ENCODE peak calls at places on chromosomes 13 and 19, in five cellular contexts. Q is adipocyte, Z is BE2C, J is keratinocyte, I is neural progenitor cell. C is an unnamed sample.

GRCh38 chr19:18439910-18440237 is 1.9 kb upstream of the ISYNA1 start:
- DNase-seq in Z (no peak), J (no peak), Q (no peak), I (no peak), C (no peak)

GRCh38 chr13:41580345-41580744 is 123.0 kb downstream of the RGCC start:
- DNase-seq in Z (no peak), I (no peak), Q (no peak), J (no peak), C (no peak)

GRCh38 chr13:25249001-25249543 is 38.2 kb downstream of the MTMR6 start:
- DNase-seq in J (no peak), Z (no peak), Q (peak), I (peak), C (peak)

GRCh38 chr13:41645313-41645712 is 188.0 kb downstream of the RGCC start:
- DNase-seq in Q (peak), I (no peak), Z (no peak), J (no peak), C (no peak)

GRCh38 chr13:100440756-100441421 is 147.7 kb downstream of the GGACT start:
- DNase-seq in I (no peak), Z (no peak), Q (peak), J (no peak), C (no peak)

GRCh38 chr13:38348890-38349289 is 761 bp upstream of the UFM1 start:
- DNase-seq in I (no peak), J (no peak), Q (peak), Z (no peak), C (no peak)

GRCh38 chr13:31380728-31381127 is 181.0 kb downstream of the B3GLCT start:
- DNase-seq in Q (no peak), I (peak), J (no peak), Z (no peak), C (no peak)

GRCh38 chr19:687569-688166 is 7.6 kb downstream of the PRSS57 start:
- DNase-seq in Z (no peak), J (no peak), Q (no peak), I (no peak), C (no peak)

GRCh38 chr13:27556109-27556508 is 64.2 kb downstream of the LNX2 start:
- DNase-seq in I (no peak), Q (peak), J (no peak), Z (no peak), C (no peak)

GRCh38 chr19:11479470-11480080 is 1.3 kb downstream of the ELAVL3 start:
- DNase-seq in Z (peak), Q (peak), J (no peak), I (peak), C (peak)

GRCh38 chr19:5914946-5915781 is 1.1 kb downstream of the CAPS start:
- DNase-seq in Z (no peak), Q (no peak), J (no peak), I (no peak), C (no peak)

GRCh38 chr13:75876371-75877050 is 240.4 kb downstream of the LMO7 start:
- DNase-seq in J (peak), Q (peak), Z (peak), I (peak), C (peak)

GRCh38 chr19:56538761-56539263 is at the start of gene ZFP28:
- DNase-seq in J (peak), Z (peak), I (no peak), Q (no peak), C (peak)

GRCh38 chr19:30095171-30095570 is 153.1 kb downstream of the URI1 start:
- DNase-seq in J (no peak), Q (no peak), I (no peak), Z (no peak), C (no peak)

GRCh38 chr13:32804673-32805260 is 211.5 kb upstream of the KL start:
- DNase-seq in J (no peak), I (no peak), Q (peak), Z (no peak), C (no peak)

GRCh38 chr13:96243371-96243770 is 153.5 kb downstream of the HS6ST3 start:
- DNase-seq in Z (no peak), Q (no peak), I (no peak), J (no peak), C (no peak)

GRCh38 chr13:50123515-50123861 is 108.2 kb downstream of the KCNRG start:
- DNase-seq in I (no peak), Z (no peak), J (no peak), Q (no peak), C (no peak)

GRCh38 chr13:50122465-50122864 is 107.2 kb downstream of the KCNRG start:
- DNase-seq in Z (no peak), J (no peak), Q (no peak), I (peak), C (no peak)

GRCh38 chr13:50124536-50125305 is 109.5 kb downstream of the KCNRG start:
- DNase-seq in Q (peak), J (no peak), I (peak), Z (peak), C (no peak)

GRCh38 chr13:50123862-50124535 is 108.8 kb downstream of the KCNRG start:
- DNase-seq in Q (peak), J (peak), I (peak), Z (no peak), C (peak)

GRCh38 chr13:50123002-50123401 is 107.8 kb downstream of the KCNRG start:
- DNase-seq in Q (no peak), J (no peak), I (no peak), Z (no peak), C (no peak)
- H3K4me3 ChIP-seq in Q (peak), J (no peak), I (peak), Z (no peak), C (peak)

GRCh38 chr19:13017306-13018036 is 22.2 kb downstream of the NFIX start:
- DNase-seq in Z (no peak), Q (no peak), J (no peak), I (no peak), C (no peak)
- H3K4me3 ChIP-seq in Z (no peak), Q (peak), J (no peak), I (no peak), C (no peak)

DNA sequence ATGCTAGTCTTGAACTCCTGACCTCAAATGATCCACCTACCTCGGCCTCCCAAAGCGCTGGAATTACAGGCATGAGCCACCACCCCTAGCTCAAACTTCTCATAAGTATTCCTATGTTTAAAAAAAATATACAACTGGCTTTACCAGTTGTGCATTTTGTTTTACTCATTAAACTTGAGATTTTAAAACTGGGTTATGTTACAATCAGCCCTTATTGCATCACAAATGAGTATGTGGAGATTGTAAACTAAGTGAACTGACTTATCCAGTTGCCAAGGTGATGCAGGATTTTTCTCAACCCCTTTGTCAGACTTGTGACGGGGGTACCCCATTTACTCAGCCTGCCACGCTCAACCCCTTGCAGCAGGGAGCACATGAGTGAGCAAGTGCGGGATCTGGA is 14.4 kb upstream of the GTF2F2 start:
- DNase-seq in Z (no peak), J (no peak), Q (peak), I (no peak), C (no peak)
- H3K4me3 ChIP-seq in Z (no peak), J (no peak), Q (no peak), I (no peak), C (no peak)

DNA sequence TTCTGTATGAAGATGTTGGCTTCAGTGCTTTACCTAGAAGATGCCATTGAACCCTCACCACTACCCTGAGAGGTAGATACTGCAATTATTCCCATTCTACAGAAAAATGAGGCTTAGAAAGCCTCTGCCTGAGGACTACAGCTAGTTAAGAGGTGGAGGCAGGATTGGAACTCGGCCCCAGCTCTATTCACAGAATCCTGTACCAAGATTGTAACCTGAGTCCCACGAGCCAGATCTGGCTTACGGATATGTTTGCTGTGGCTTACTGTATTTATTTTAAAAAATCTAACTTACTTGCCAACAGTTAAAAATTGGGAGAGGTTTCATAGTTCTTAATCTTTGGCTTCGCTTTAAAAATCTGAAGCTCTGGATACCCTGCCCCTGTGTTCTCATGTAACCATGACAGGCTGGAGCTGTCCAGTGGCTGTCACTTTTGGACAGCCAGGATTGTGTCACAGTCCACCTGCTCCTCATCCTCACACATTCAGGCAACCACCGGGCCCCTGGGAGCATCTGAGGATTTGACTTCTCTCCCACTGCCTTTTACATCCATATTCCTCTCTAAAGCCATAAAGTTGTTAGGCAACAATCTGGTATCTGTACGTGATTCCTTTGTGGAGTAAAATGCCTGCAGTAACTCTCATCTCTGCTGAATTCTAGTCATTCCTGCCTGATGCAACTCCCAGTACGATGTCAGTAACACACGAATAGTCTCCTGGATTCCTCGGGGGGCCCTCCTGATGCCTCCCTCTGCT is 160.8 kb upstream of the SERP2 start:
- DNase-seq in Q (peak), Z (no peak), I (no peak), J (no peak), C (no peak)
- H3K4me3 ChIP-seq in Q (no peak), Z (no peak), I (no peak), J (no peak), C (no peak)

DNA sequence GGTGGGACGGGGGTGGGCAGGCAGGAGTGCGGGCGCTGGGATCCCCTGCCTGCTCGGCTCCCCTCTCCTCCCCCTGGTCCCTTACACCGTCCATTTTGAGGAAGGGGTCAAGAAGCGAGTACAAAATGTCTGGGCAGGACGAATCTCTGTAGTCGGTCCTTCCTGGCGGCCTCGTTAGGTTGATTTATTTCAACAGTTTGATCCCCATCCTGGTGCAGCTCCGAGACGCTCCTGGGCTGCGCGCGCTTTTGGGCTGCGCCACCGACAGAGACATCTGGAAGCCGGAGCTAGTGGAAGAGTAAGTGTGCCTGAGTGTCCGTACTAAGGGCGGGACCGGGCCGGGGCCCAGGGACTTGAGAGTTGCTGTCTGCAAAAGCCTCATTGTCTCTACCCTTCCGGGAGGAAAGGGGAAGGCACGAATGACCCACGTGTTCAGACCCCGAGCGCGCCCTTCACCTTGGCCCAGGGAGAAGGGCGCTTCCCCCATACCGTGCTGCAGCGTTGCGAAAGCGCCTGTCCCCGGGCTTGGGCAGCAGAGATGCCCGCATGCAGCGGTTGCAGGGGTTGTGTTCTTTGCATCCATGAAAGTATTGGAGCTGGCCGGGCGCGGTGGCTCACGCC is 1.8 kb downstream of the ZNF114 start:
- DNase-seq in I (peak), Z (peak), J (no peak), Q (peak), C (no peak)
- H3K4me3 ChIP-seq in I (peak), Z (peak), J (peak), Q (peak), C (no peak)

GRCh38 chr19:16898306-16899015 is 9.7 kb downstream of the F2RL3 start:
- DNase-seq in I (no peak), Q (no peak), Z (no peak), J (no peak), C (no peak)
- H3K4me3 ChIP-seq in I (no peak), Q (no peak), Z (no peak), J (no peak), C (no peak)

DNA sequence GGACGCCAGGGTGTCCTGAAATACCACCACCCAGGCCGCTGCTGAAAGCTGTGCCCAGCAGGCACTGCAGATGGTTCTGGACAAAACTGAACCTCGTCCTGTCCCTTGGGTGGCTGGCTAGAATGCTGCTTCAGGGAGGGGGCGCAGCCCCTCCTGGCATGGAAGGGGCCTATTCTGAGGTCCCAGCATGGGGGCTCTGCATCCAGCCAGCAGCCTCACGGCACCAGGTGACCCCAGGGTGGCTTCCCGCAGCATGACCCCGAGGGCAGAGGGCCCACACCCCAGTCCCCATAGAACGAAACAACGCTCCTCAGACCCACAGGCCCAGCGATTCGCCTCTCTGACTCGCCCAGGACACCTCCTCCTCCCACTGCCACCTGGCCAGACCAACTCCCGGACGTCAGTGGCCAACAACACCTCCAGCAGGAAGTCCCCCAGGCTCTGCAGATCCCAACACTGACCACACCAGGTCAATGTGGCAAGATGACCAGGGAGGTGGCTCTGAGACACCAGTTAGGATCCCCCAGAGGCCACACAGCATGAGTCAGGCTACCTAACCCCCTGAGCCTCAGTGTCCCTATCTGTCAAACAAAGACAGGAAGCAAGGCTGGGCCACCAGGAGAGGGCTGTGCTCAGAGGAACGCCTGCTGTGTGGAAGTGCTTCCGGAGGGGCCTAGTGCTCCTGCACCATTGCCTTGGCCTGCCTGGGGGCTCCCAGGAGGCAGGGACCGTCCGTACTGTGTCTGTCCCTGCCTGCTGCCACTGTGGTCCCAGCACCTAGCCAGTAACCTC is 6.1 kb downstream of the MKNK2 start:
- DNase-seq in Q (no peak), J (no peak), I (no peak), Z (no peak), C (no peak)
- H3K4me3 ChIP-seq in Q (no peak), J (no peak), I (no peak), Z (no peak), C (no peak)

GRCh38 chr19:38564981-38565685 is 52.6 kb downstream of the MAP4K1 start:
- DNase-seq in I (peak), Q (peak), J (no peak), Z (peak), C (no peak)
- H3K4me3 ChIP-seq in I (no peak), Q (no peak), J (no peak), Z (no peak), C (no peak)

GRCh38 chr19:35126624-35126959 is 8.3 kb downstream of the LGI4 start:
- DNase-seq in Z (no peak), J (no peak), I (peak), Q (no peak), C (no peak)
- H3K4me3 ChIP-seq in Z (no peak), J (no peak), I (no peak), Q (no peak), C (no peak)

GRCh38 chr19:13839938-13840750 is 36.8 kb upstream of the NANOS3 start:
- DNase-seq in I (no peak), J (no peak), Q (peak), Z (peak), C (no peak)

GRCh38 chr19:13840751-13841338 is 36.1 kb upstream of the NANOS3 start:
- DNase-seq in Z (no peak), J (no peak), I (no peak), Q (peak), C (no peak)

GRCh38 chr19:13838071-13838942 is 38.6 kb upstream of the NANOS3 start:
- DNase-seq in Q (no peak), Z (no peak), J (no peak), I (no peak), C (no peak)

GRCh38 chr19:13839193-13839937 is 37.6 kb upstream of the NANOS3 start:
- DNase-seq in J (no peak), Q (peak), I (peak), Z (peak), C (no peak)

GRCh38 chr19:13838943-13839192 is 38.1 kb upstream of the NANOS3 start:
- DNase-seq in Z (peak), I (no peak), Q (no peak), J (no peak), C (no peak)
- H3K4me3 ChIP-seq in Z (peak), I (no peak), Q (peak), J (peak), C (no peak)